ENCODE peak calls at places on chromosomes 5 and 9, in four cellular contexts. E, R, G and P are unnamed samples.

GRCh38 chr9:75047506-75047905 is 19.4 kb upstream of the CARNMT1 start:
- DNase-seq in E (no peak), R (no peak), G (no peak), P (no peak)

GRCh38 chr5:152811985-152812384 is 406.9 kb upstream of the NMUR2 start:
- DNase-seq in E (no peak), R (no peak), G (no peak), P (no peak)

GRCh38 chr5:147963948-147964693 is 57.8 kb upstream of the C5orf46 start:
- DNase-seq in E (no peak), R (no peak), G (no peak), P (no peak)

GRCh38 chr5:103624748-103625147 is 62.2 kb upstream of the NUDT12 start:
- DNase-seq in E (no peak), R (no peak), G (no peak), P (no peak)

GRCh38 chr5:7269591-7270274 is 126.2 kb upstream of the ADCY2 start:
- DNase-seq in E (no peak), R (no peak), G (no peak), P (no peak)

GRCh38 chr5:139285651-139286392 is 7.7 kb upstream of the MATR3 start:
- DNase-seq in E (no peak), R (no peak), G (no peak), P (no peak)

GRCh38 chr5:134101686-134102439 is 12.6 kb upstream of the TCF7 start:
- DNase-seq in E (peak), R (peak), G (peak), P (peak)

GRCh38 chr9:130561056-130561455 is 18.3 kb upstream of the FUBP3 start:
- DNase-seq in E (no peak), R (no peak), G (no peak), P (no peak)

GRCh38 chr9:121556580-121556979 is 56.9 kb upstream of the GGTA1 start:
- DNase-seq in E (no peak), R (no peak), G (no peak), P (no peak)

GRCh38 chr5:17897776-17898175 is 263.5 kb downstream of the TAF11L14 start:
- DNase-seq in E (no peak), R (no peak), G (no peak), P (no peak)

GRCh38 chr9:37155601-37156000 is 35.2 kb downstream of the ZCCHC7 start:
- DNase-seq in E (no peak), R (no peak), G (no peak), P (no peak)

GRCh38 chr5:59276886-59277514 is 616.5 kb downstream of the PDE4D start:
- DNase-seq in E (no peak), R (no peak), G (no peak), P (no peak)

GRCh38 chr5:148970876-148971275 is 92.0 kb downstream of the SH3TC2 start:
- DNase-seq in E (no peak), R (no peak), G (no peak), P (no peak)

GRCh38 chr9:127066060-127066774 is 56.2 kb downstream of the ANGPTL2 start:
- DNase-seq in E (no peak), R (no peak), G (no peak), P (no peak)
- TF ChIP-seq ELF4 in E (no peak), R (no peak), G (no peak), P (no peak)

GRCh38 chr5:132358760-132359159 is 10.8 kb upstream of the SLC22A5 start:
- DNase-seq in E (no peak), R (no peak), G (no peak), P (no peak)

GRCh38 chr5:132353593-132353992 is 15.9 kb upstream of the SLC22A5 start:
- DNase-seq in E (no peak), R (no peak), G (no peak), P (no peak)

GRCh38 chr5:132354828-132355765 is 14.4 kb upstream of the SLC22A5 start:
- DNase-seq in E (no peak), R (no peak), G (no peak), P (no peak)

DNA sequence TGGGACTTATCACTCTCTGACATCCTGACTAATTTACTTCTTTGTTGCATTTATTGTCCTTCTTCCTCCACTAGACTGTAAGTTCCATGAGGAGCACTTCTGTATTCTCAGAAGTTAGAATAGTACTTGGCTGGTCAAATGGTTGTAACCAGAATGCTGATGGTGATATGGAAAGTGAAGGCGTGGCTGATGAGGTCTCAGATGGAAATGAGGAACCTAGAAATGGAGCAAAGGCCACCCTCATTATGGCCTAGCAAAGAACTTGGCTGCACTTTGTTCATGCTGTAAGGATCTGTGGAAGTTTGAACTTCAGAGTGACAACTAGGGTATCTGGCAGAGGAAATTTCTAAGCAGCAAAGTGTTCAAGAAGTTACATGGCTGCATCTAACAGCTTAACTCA is 15.1 kb upstream of the SLC22A5 start:
- DNase-seq in E (no peak), R (no peak), G (no peak), P (no peak)
- TF ChIP-seq ELF4 in E (no peak), R (no peak), G (no peak), P (no peak)

GRCh38 chr9:112863214-112863613 is 27.5 kb downstream of the SLC46A2 start:
- DNase-seq in E (no peak), R (no peak), G (no peak), P (no peak)
- TF ChIP-seq ELF4 in E (no peak), R (no peak), G (no peak), P (no peak)

GRCh38 chr9:34524349-34524748 is 1.6 kb upstream of the ENHO start:
- DNase-seq in E (no peak), R (no peak), G (no peak), P (no peak)

GRCh38 chr9:34522091-34522887 is 501 bp downstream of the ENHO start:
- DNase-seq in E (no peak), R (no peak), G (no peak), P (no peak)

GRCh38 chr9:34521406-34522045 is 1.3 kb downstream of the ENHO start:
- DNase-seq in E (no peak), R (no peak), G (no peak), P (no peak)

GRCh38 chr9:34522971-34523797 is at the start of gene ENHO:
- DNase-seq in E (peak), R (peak), G (peak), P (peak)

GRCh38 chr9:34526026-34526425 is 3.2 kb upstream of the ENHO start:
- DNase-seq in E (no peak), R (no peak), G (no peak), P (no peak)
- TF ChIP-seq ELF4 in E (no peak), R (no peak), G (no peak), P (no peak)

DNA sequence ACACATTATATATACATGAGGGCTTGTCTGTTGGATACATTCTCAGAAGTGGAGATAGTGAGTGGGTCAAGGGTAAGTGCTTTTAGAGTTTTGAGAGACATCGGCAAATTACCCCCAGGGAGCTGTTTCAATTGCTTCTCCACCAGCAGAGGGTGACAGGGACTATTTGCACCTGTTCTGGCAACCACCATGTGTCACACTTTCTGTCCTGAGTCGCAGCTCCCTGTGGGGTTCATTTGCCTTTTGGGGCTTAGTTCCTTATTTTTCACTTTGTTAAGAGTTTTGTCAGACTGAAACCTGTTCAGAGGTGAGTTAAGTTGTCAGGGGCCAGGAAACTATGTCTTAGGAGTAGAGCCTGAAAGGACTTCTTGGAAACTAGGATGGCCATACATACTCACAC is 20.1 kb upstream of the SLC36A1 start:
- DNase-seq in E (no peak), R (no peak), G (no peak), P (no peak)
- TF ChIP-seq ELF4 in E (no peak), R (no peak), G (no peak), P (no peak)

GRCh38 chr5:10786835-10787234 is 25.8 kb upstream of the DAP start:
- DNase-seq in E (no peak), R (no peak), G (no peak), P (no peak)

GRCh38 chr5:10788358-10788757 is 27.3 kb upstream of the DAP start:
- DNase-seq in E (no peak), R (no peak), G (no peak), P (no peak)

GRCh38 chr5:10792336-10792735 is 31.3 kb upstream of the DAP start:
- DNase-seq in E (no peak), R (no peak), G (no peak), P (no peak)

GRCh38 chr5:10789726-10790125 is 28.7 kb upstream of the DAP start:
- DNase-seq in E (no peak), R (no peak), G (no peak), P (no peak)

DNA sequence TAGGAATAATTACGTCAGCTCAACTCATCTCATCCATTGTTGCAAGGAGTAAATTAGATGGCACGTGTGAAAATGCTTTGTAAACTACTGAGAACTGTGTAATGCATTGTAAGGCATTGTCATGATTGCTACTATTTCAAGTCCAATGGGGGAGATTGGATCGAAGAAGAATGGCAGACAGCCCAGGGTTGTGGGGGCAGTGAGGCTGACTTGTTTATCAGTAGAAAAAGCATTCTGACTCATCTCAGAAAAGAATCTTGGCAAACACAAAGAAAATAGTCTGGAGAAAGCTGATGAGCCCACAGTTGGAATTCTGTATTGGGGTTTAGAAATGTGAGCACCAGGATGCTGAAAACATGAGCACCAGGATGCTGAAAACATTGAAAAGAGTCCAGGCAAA is 28.0 kb upstream of the DAP start:
- DNase-seq in E (no peak), R (no peak), G (no peak), P (no peak)
- TF ChIP-seq ELF4 in E (no peak), R (no peak), G (no peak), P (no peak)

GRCh38 chr5:38265546-38266179 is 7.3 kb downstream of the EGFLAM start:
- DNase-seq in E (peak), R (peak), G (peak), P (peak)
- TF ChIP-seq ELF4 in E (no peak), R (no peak), G (no peak), P (no peak)

DNA sequence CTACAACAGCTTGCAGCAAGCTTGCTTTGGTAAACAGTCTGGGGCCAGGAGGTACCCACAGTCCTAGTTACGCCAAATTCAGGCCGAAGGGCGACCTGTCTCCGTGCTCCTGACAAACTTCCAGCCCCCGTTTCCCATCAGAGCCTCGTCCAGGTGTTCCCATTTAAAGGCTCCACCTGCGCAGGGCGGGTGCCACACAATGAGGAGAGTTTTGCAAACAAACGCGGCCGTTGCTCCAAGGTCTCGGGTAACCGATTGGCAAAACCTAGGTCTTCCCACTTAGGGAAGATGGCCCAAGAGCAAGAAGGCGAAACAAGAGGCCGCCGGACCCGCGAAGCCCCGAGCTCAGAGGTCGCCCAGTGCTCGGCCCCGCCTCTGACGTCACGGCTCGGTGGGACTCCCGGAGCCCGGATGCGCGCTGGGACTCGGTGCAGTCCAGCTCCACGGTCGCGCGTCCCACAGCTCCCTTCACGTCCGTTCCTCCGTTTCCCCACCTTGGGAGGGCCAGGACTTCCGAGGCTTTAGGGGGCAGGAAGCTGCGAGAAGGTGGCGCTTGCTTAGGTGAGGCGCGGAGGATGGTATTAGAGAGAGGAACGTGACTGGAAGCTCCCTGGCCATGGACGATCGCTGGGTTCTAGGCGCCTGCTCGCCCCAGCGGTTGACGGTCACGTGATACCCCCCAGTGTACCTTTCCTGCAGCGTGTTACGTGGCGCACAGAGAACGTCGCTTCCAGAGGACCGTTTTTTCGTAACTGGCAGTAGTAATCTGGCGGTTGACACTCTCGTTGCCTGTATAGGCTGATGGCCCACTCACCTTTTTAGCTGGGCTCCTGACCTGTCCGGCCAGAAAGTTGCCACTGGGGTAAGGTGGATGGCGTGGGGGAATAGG is 41.8 kb upstream of the KDM4C start:
- DNase-seq in E (peak), R (no peak), G (no peak), P (peak)
- TF ChIP-seq ELF4 in E (no peak), R (no peak), G (no peak), P (no peak)